ENCODE peak calls at places on chromosomes 12 and 14, in six cellular contexts. J is CD8-positive, alpha-beta T cell; H is PC-9; V is thoracic aorta; B is Panc1; S is neural progenitor cell. A is an unnamed sample.

GRCh38 chr12:6828671-6829531 is 694 bp downstream of the P3H3 start:
- DNase-seq in V (no peak), H (no peak), J (peak; percentile 71), S (peak; percentile 72), B (no peak), A (no peak)

GRCh38 chr14:104222396-104223036 is 84.1 kb downstream of the KIF26A start:
- DNase-seq in H (no peak), V (no peak), B (no peak), S (no peak), J (no peak), A (no peak)

GRCh38 chr12:14362347-14362746 is 3.1 kb upstream of the ATF7IP start:
- DNase-seq in S (no peak), H (no peak), B (no peak), J (no peak), V (no peak), A (no peak)

GRCh38 chr12:18383203-18383602 is 121.9 kb downstream of the PIK3C2G start:
- DNase-seq in J (no peak), S (no peak), V (no peak), H (peak; percentile 37), B (peak; percentile 50), A (no peak)

GRCh38 chr12:105378821-105379400 is 48.4 kb downstream of the C12orf75 start:
- DNase-seq in S (no peak), B (no peak), H (no peak), J (no peak), V (no peak), A (no peak)

GRCh38 chr14:105066285-105067071 is 1.2 kb upstream of the GPR132 start:
- DNase-seq in B (no peak), H (no peak), S (no peak), V (no peak), J (no peak), A (peak; percentile 52)

GRCh38 chr14:69346710-69347109 is 51.4 kb downstream of the ERH start:
- DNase-seq in J (no peak), S (peak; percentile 84), B (no peak), H (peak; percentile 19), V (no peak), A (no peak)

GRCh38 chr14:30581283-30581625 is 22.3 kb downstream of the G2E3 start:
- DNase-seq in V (no peak), S (no peak), B (no peak), J (no peak), H (no peak), A (no peak)

GRCh38 chr12:123843912-123844748 is 82.0 kb downstream of the DNAH10 start:
- DNase-seq in J (no peak), B (no peak), S (no peak), V (no peak), H (no peak), A (no peak)

GRCh38 chr12:6193853-6194815 is 6.1 kb upstream of the CD9 start:
- DNase-seq in V (no peak), S (peak; percentile 76), J (no peak), B (no peak), H (peak; percentile 71), A (no peak)

GRCh38 chr12:6459004-6459337 is 7.1 kb downstream of the TAPBPL start:
- DNase-seq in V (no peak), B (no peak), J (no peak), S (no peak), H (no peak), A (no peak)

GRCh38 chr12:15584366-15585041 is 204.7 kb downstream of the EPS8 start:
- DNase-seq in V (no peak), H (no peak), S (peak; percentile 50), J (no peak), B (no peak), A (no peak)

GRCh38 chr14:50733479-50733878 is 65.4 kb upstream of the SAV1 start:
- DNase-seq in S (no peak), H (no peak), V (no peak), B (no peak), J (no peak), A (no peak)

GRCh38 chr12:55727643-55728184 is 1.1 kb downstream of the CD63 start:
- DNase-seq in V (no peak), S (peak; percentile 23), B (no peak), H (peak; percentile 53), J (no peak), A (peak; percentile 81)

GRCh38 chr14:21039059-21039422 is 3.1 kb upstream of the RNASE7 start:
- DNase-seq in J (no peak), V (no peak), H (no peak), B (no peak), S (no peak), A (peak; percentile 91)

GRCh38 chr14:73393375-73393774 is 65.0 kb downstream of the NUMB start:
- DNase-seq in J (no peak), S (no peak), B (no peak), V (no peak), H (no peak), A (no peak)

GRCh38 chr12:63982787-63983186 is 138.3 kb downstream of the SRGAP1 start:
- DNase-seq in S (no peak), V (no peak), J (no peak), B (no peak), H (no peak), A (no peak)

GRCh38 chr12:44053550-44054243 is 217.8 kb downstream of the TMEM117 start:
- DNase-seq in J (no peak), B (no peak), S (no peak), H (no peak), V (peak; percentile 6), A (no peak)

GRCh38 chr12:48977290-48978281 is 536 bp upstream of the WNT1 start:
- DNase-seq in B (no peak), J (peak; percentile 84), H (no peak), V (no peak), S (peak; percentile 82), A (no peak)

GRCh38 chr12:40768125-40768864 is 76.1 kb downstream of the CNTN1 start:
- DNase-seq in V (no peak), S (peak; percentile 4), J (no peak), H (no peak), B (no peak), A (no peak)

GRCh38 chr14:103382375-103382774 is 2.8 kb upstream of the MARK3 start:
- DNase-seq in S (no peak), V (no peak), H (no peak), B (no peak), J (no peak), A (no peak)

GRCh38 chr12:27595231-27595642 is 71.2 kb downstream of the PPFIBP1 start:
- DNase-seq in S (peak; percentile 82), H (no peak), B (no peak), J (no peak), V (peak; percentile 65), A (peak; percentile 62)

GRCh38 chr12:81022531-81022930 is 55.3 kb upstream of the ACSS3 start:
- DNase-seq in V (no peak), B (no peak), H (no peak), S (no peak), J (no peak), A (no peak)

GRCh38 chr14:100293497-100294212 is 12.6 kb downstream of the SLC25A29 start:
- DNase-seq in V (no peak), J (no peak), H (no peak), B (no peak), S (no peak), A (peak; percentile 18)

GRCh38 chr12:68930178-68930577 is 2.8 kb downstream of the CPM start:
- DNase-seq in H (no peak), J (no peak), S (no peak), V (no peak), B (no peak), A (no peak)

GRCh38 chr12:1978078-1978477 is 26.2 kb downstream of the DCP1B start:
- DNase-seq in J (no peak), H (no peak), S (no peak), B (no peak), V (no peak), A (no peak)

GRCh38 chr12:67826946-67827719 is 162.1 kb upstream of the IFNG-AS1 start:
- DNase-seq in H (no peak), J (no peak), V (no peak), S (no peak), B (no peak), A (no peak)

GRCh38 chr12:62146323-62146722 is 113.9 kb upstream of the USP15 start:
- DNase-seq in S (no peak), V (no peak), B (no peak), J (no peak), H (no peak), A (no peak)

GRCh38 chr14:24238123-24238522 is 4.3 kb downstream of the TINF2 start:
- DNase-seq in V (no peak), J (no peak), B (no peak), H (no peak), S (no peak), A (peak; percentile 35)
- H3K4me1 ChIP-seq in V (peaks cover 51% of the 10 kb centered on the region), J (peaks cover 49% of the 10 kb centered on the region), B (peaks cover 26% of the 10 kb centered on the region), H (peaks cover 12% of the 10 kb centered on the region), S (peaks cover 10% of the 10 kb centered on the region), A (peaks cover 59% of the 10 kb centered on the region)

GRCh38 chr12:130070017-130070653 is 92.1 kb upstream of the FZD10 start:
- DNase-seq in H (no peak), V (no peak), B (no peak), S (no peak), J (no peak), A (peak; percentile 73)

GRCh38 chr12:130066742-130067141 is 95.5 kb upstream of the FZD10 start:
- DNase-seq in V (no peak), S (no peak), J (no peak), H (no peak), B (no peak), A (no peak)

GRCh38 chr12:130064999-130065398 is 97.3 kb upstream of the FZD10 start:
- DNase-seq in H (no peak), B (no peak), S (peak; percentile 47), V (no peak), J (no peak), A (no peak)

GRCh38 chr12:130063866-130064265 is 98.4 kb upstream of the FZD10 start:
- DNase-seq in H (no peak), J (no peak), V (no peak), B (no peak), S (no peak), A (no peak)

GRCh38 chr12:130068741-130069140 is 93.5 kb upstream of the FZD10 start:
- DNase-seq in J (no peak), H (no peak), B (no peak), S (no peak), V (no peak), A (no peak)
- H3K4me1 ChIP-seq in J (no peaks in the 10 kb centered on the region), H (no peaks in the 10 kb centered on the region), B (no peaks in the 10 kb centered on the region), S (no peaks in the 10 kb centered on the region), V (no peaks in the 10 kb centered on the region), A (no peaks in the 10 kb centered on the region)

DNA sequence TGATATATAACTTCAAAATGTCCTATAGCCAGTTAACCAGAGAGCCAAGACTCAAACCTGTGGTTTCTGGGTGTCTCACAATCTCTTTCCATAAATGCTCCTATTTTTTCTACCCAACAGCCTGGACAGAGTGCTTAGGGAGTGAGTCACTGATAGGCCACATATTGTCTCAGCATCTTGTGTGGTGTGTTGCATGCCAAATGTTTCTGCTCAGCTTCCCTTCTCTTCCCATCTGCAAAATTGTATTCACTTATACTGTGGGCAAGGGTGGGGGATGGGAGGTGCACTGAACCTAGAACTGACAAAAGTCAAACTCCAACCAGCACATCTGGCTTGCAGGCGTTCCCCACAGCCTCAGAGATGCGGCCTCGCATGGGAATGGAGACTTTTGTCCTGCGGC is 123.3 kb downstream of the KCNA5 start:
- DNase-seq in S (no peak), B (no peak), J (no peak), V (no peak), H (no peak), A (no peak)
- H3K4me1 ChIP-seq in S (no peaks in the 10 kb centered on the region), B (no peaks in the 10 kb centered on the region), J (no peaks in the 10 kb centered on the region), V (peaks cover 12% of the 10 kb centered on the region), H (no peaks in the 10 kb centered on the region), A (peaks cover 13% of the 10 kb centered on the region)

GRCh38 chr14:101773378-101773777 is 11.9 kb downstream of the PPP2R5C start:
- DNase-seq in B (no peak), H (no peak), S (no peak), V (no peak), J (no peak), A (no peak)
- H3K4me1 ChIP-seq in B (no peaks in the 10 kb centered on the region), H (peaks cover 37% of the 10 kb centered on the region), S (no peaks in the 10 kb centered on the region), V (no peaks in the 10 kb centered on the region), J (no peaks in the 10 kb centered on the region), A (no peaks in the 10 kb centered on the region)